ENCODE peak calls at places on chromosomes 11 and 22, in nine cellular contexts. B is cardiac muscle cell, Q is kidney, H is Panc1, M is A549, X is mammary epithelial cell, P is upper lobe of right lung, U is dorsolateral prefrontal cortex, G is lower lobe of right lung. E is an unnamed sample.

GRCh38 chr11:61880050-61880449 is 11.3 kb downstream of the FADS3 start:
- DNase-seq in Q (no peak), U (no peak), P (no peak), H (no peak), B (no peak), M (no peak), X (no peak), G (no peak), E (no peak)

GRCh38 chr22:39294571-39295468 is 24.6 kb downstream of the RPL3 start:
- DNase-seq in Q (no peak), U (no peak), H (no peak), X (no peak), M (no peak), G (no peak), B (no peak), P (no peak), E (no peak)

GRCh38 chr11:69909561-69910518 is 90.6 kb upstream of the FGF3 start:
- DNase-seq in B (peak; percentile 53), G (peak; percentile 34), M (no peak), X (no peak), H (no peak), P (peak; percentile 63), U (peak; percentile 39), Q (peak; percentile 66), E (no peak)

GRCh38 chr11:28619870-28620540 is 511.8 kb downstream of the METTL15 start:
- DNase-seq in H (no peak), G (no peak), M (peak; percentile 24), P (no peak), U (no peak), Q (no peak), B (no peak), X (peak; percentile 62), E (peak; percentile 63)

GRCh38 chr11:45544826-45545225 is 120.6 kb downstream of the CHST1 start:
- DNase-seq in M (no peak), P (no peak), X (no peak), G (no peak), U (no peak), Q (no peak), B (no peak), H (no peak), E (no peak)

GRCh38 chr22:20025401-20026203 is 4.7 kb downstream of the TANGO2 start:
- DNase-seq in X (no peak), U (peak; percentile 29), P (no peak), B (no peak), G (no peak), M (no peak), H (no peak), Q (peak; percentile 19), E (no peak)

GRCh38 chr22:40407831-40408717 is 37.7 kb downstream of the SGSM3 start:
- DNase-seq in P (peak; percentile 58), M (no peak), B (no peak), U (no peak), H (no peak), X (no peak), G (peak; percentile 44), Q (no peak), E (no peak)

GRCh38 chr11:126607374-126607773 is 251.9 kb downstream of the ST3GAL4 start:
- DNase-seq in P (no peak), U (peak; percentile 69), Q (no peak), G (no peak), M (peak; percentile 44), X (peak; percentile 39), B (peak; percentile 64), H (peak; percentile 30), E (peak; percentile 59)

GRCh38 chr11:65121447-65121864 is 478 bp downstream of the FAU start:
- DNase-seq in U (no peak), X (no peak), H (no peak), Q (peak; percentile 70), G (no peak), M (peak; percentile 24), B (no peak), P (peak; percentile 72), E (no peak)

GRCh38 chr11:47413908-47414684 is 5.7 kb downstream of the SLC39A13 start:
- DNase-seq in H (no peak), G (no peak), U (no peak), Q (peak; percentile 63), P (peak; percentile 72), X (no peak), B (no peak), M (no peak), E (peak; percentile 58)

GRCh38 chr22:40345271-40345670 is 1.0 kb upstream of the ADSL start:
- DNase-seq in H (no peak), U (no peak), M (no peak), X (peak; percentile 40), P (no peak), G (no peak), B (no peak), Q (no peak), E (no peak)

GRCh38 chr22:25380141-25380747 is 160.8 kb downstream of the CRYBB2 start:
- DNase-seq in P (no peak), X (no peak), H (no peak), M (no peak), U (no peak), G (no peak), B (no peak), Q (no peak), E (no peak)

GRCh38 chr11:125193158-125193557 is 28.6 kb downstream of the PKNOX2 start:
- DNase-seq in U (no peak), P (no peak), B (no peak), Q (no peak), H (no peak), X (no peak), M (no peak), G (no peak), E (no peak)

GRCh38 chr11:130071211-130071712 is 1.6 kb downstream of the APLP2 start:
- DNase-seq in B (peak; percentile 15), Q (no peak), H (no peak), U (no peak), M (no peak), G (no peak), X (peak; percentile 42), P (no peak), E (no peak)

GRCh38 chr11:14644396-14645246 is 1.0 kb downstream of the PDE3B start:
- DNase-seq in G (peak; percentile 61), Q (peak; percentile 76), P (peak; percentile 76), B (peak; percentile 62), M (peak; percentile 28), X (peak; percentile 16), H (no peak), U (no peak), E (no peak)

GRCh38 chr11:71949034-71949433 is 20.2 kb downstream of the RNF121 start:
- DNase-seq in G (no peak), X (no peak), B (no peak), H (no peak), M (no peak), U (no peak), P (no peak), Q (no peak), E (no peak)

GRCh38 chr11:71947498-71947897 is 18.7 kb downstream of the RNF121 start:
- DNase-seq in U (no peak), G (no peak), H (no peak), M (peak; percentile 52), Q (no peak), X (peak; percentile 14), B (no peak), P (no peak), E (no peak)

GRCh38 chr11:71946144-71946571 is 17.3 kb downstream of the RNF121 start:
- DNase-seq in X (peak; percentile 82), M (peak; percentile 77), G (no peak), B (no peak), U (no peak), H (no peak), Q (no peak), P (no peak), E (peak; percentile 91)

GRCh38 chr11:71951741-71952310 is 23.0 kb downstream of the RNF121 start:
- DNase-seq in X (no peak), U (no peak), M (no peak), Q (no peak), G (no peak), B (no peak), P (no peak), H (no peak), E (no peak)

GRCh38 chr11:71948314-71949027 is 19.6 kb downstream of the RNF121 start:
- DNase-seq in G (no peak), P (no peak), B (no peak), M (peak; percentile 65), Q (no peak), H (no peak), X (no peak), U (no peak), E (no peak)
- H3K27ac ChIP-seq in G (no peak overlapping the region), P (no peak overlapping the region), B (peak overlapping the region; percentile 0), M (peak overlapping the region; percentile 87), Q (peak overlapping the region; percentile 15), H (peak overlapping the region; percentile 26), X (no peak overlapping the region), U (no peak overlapping the region), E (no peak overlapping the region)

GRCh38 chr11:57662893-57663292 is 5.0 kb upstream of the ZDHHC5 start:
- DNase-seq in P (no peak), M (peak; percentile 49), G (no peak), H (no peak), X (no peak), Q (no peak), U (no peak), B (no peak), E (no peak)
- TF ChIP-seq CTCF in P (no peak), M (no peak), G (no peak), H (no peak), X (peak; percentile 10), Q (no peak), U (no peak), B (no peak), E (no peak)

GRCh38 chr11:118694185-118694584 is 14.7 kb upstream of the TREH start:
- DNase-seq in G (no peak), U (no peak), H (no peak), M (no peak), X (no peak), B (no peak), Q (no peak), P (peak; percentile 25), E (no peak)

GRCh38 chr11:118696673-118697226 is 17.3 kb upstream of the TREH start:
- DNase-seq in B (no peak), M (no peak), U (no peak), X (no peak), Q (no peak), H (no peak), P (no peak), G (no peak), E (no peak)

GRCh38 chr11:118697346-118697745 is 17.9 kb upstream of the TREH start:
- DNase-seq in U (no peak), M (no peak), B (no peak), G (no peak), P (no peak), H (no peak), X (no peak), Q (no peak), E (no peak)

GRCh38 chr11:118691926-118692830 is 12.7 kb upstream of the TREH start:
- DNase-seq in G (no peak), U (no peak), M (no peak), H (no peak), P (peak; percentile 56), B (no peak), Q (no peak), X (peak; percentile 95), E (peak; percentile 18)

GRCh38 chr11:118694771-118695170 is 15.3 kb upstream of the TREH start:
- DNase-seq in G (no peak), X (no peak), H (no peak), Q (no peak), B (no peak), P (no peak), M (no peak), U (no peak), E (no peak)
- H3K27ac ChIP-seq in G (no peak overlapping the region), X (no peak overlapping the region), H (no peak overlapping the region), Q (no peak overlapping the region), B (no peak overlapping the region), P (no peak overlapping the region), M (no peak overlapping the region), U (no peak overlapping the region), E (no peak overlapping the region)

GRCh38 chr11:12827929-12828812 is 153.9 kb downstream of the TEAD1 start:
- DNase-seq in G (no peak), X (peak; percentile 71), P (no peak), U (no peak), M (peak; percentile 59), B (peak; percentile 71), H (no peak), Q (no peak), E (peak; percentile 59)
- TF ChIP-seq CTCF in G (no peak), X (no peak), P (no peak), U (no peak), M (no peak), B (no peak), H (no peak), Q (no peak), E (peak; percentile 15)

E was measured in brain microvascular endothelial cell.